ENCODE peak calls at places on chromosomes 6 and 20, in six cellular contexts. One of them, this sample, is unnamed.

GRCh38 chr20:24683676-24684075 is 214.2 kb downstream of the SYNDIG1 start:
- DNase-seq in heart left ventricle: no peak
- DNase-seq in iPS-NIHi11: no peak
- DNase-seq in WTC11: no peak
- DNase-seq in effector CD4-positive, alpha-beta T cell: no peak
- DNase-seq in HL-60: no peak
- DNase-seq in this sample: no peak

GRCh38 chr6:70633870-70634269 is 33.8 kb upstream of the SMAP1 start:
- DNase-seq in heart left ventricle: no peak
- DNase-seq in iPS-NIHi11: no peak
- DNase-seq in WTC11: no peak
- DNase-seq in effector CD4-positive, alpha-beta T cell: no peak
- DNase-seq in HL-60: no peak
- DNase-seq in this sample: no peak

GRCh38 chr6:166301611-166302529 is 6.3 kb downstream of the PRR18 start:
- DNase-seq in heart left ventricle: no peak
- DNase-seq in iPS-NIHi11: no peak
- DNase-seq in WTC11: no peak
- DNase-seq in effector CD4-positive, alpha-beta T cell: no peak
- DNase-seq in HL-60: no peak
- DNase-seq in this sample: no peak

GRCh38 chr6:115838763-115839401 is 221.8 kb downstream of the FRK start:
- DNase-seq in heart left ventricle: no peak
- DNase-seq in iPS-NIHi11: peak
- DNase-seq in WTC11: peak
- DNase-seq in effector CD4-positive, alpha-beta T cell: no peak
- DNase-seq in HL-60: peak
- DNase-seq in this sample: no peak

GRCh38 chr20:37534401-37535157 is 6.9 kb upstream of the BLCAP start:
- DNase-seq in heart left ventricle: no peak
- DNase-seq in iPS-NIHi11: peak
- DNase-seq in WTC11: no peak
- DNase-seq in effector CD4-positive, alpha-beta T cell: peak
- DNase-seq in HL-60: no peak
- DNase-seq in this sample: peak

GRCh38 chr20:33660035-33660684 is 2.0 kb upstream of the C20orf144 start:
- DNase-seq in heart left ventricle: no peak
- DNase-seq in iPS-NIHi11: no peak
- DNase-seq in WTC11: no peak
- DNase-seq in effector CD4-positive, alpha-beta T cell: no peak
- DNase-seq in HL-60: no peak
- DNase-seq in this sample: no peak

GRCh38 chr6:88864347-88865057 is 98.9 kb downstream of the RNGTT start:
- DNase-seq in heart left ventricle: no peak
- DNase-seq in iPS-NIHi11: no peak
- DNase-seq in WTC11: no peak
- DNase-seq in effector CD4-positive, alpha-beta T cell: no peak
- DNase-seq in HL-60: no peak
- DNase-seq in this sample: no peak

GRCh38 chr6:37033255-37033654 is 27.8 kb downstream of the FGD2 start:
- DNase-seq in heart left ventricle: no peak
- DNase-seq in iPS-NIHi11: no peak
- DNase-seq in WTC11: no peak
- DNase-seq in effector CD4-positive, alpha-beta T cell: no peak
- DNase-seq in HL-60: no peak
- DNase-seq in this sample: no peak

GRCh38 chr6:165843568-165844113 is 180.6 kb upstream of the PDE10A start:
- DNase-seq in heart left ventricle: no peak
- DNase-seq in iPS-NIHi11: no peak
- DNase-seq in WTC11: no peak
- DNase-seq in effector CD4-positive, alpha-beta T cell: no peak
- DNase-seq in HL-60: no peak
- DNase-seq in this sample: no peak

GRCh38 chr6:52551483-52552277 is 25.2 kb downstream of the TRAM2 start:
- DNase-seq in heart left ventricle: peak
- DNase-seq in iPS-NIHi11: peak
- DNase-seq in WTC11: peak
- DNase-seq in effector CD4-positive, alpha-beta T cell: no peak
- DNase-seq in HL-60: no peak
- DNase-seq in this sample: no peak

GRCh38 chr6:35611235-35611634 is 77.5 kb downstream of the FKBP5 start:
- DNase-seq in heart left ventricle: no peak
- DNase-seq in iPS-NIHi11: no peak
- DNase-seq in WTC11: no peak
- DNase-seq in effector CD4-positive, alpha-beta T cell: no peak
- DNase-seq in HL-60: no peak
- DNase-seq in this sample: no peak

This sample was measured in GF-D8.